ENCODE peak calls at places on chromosomes 11 and 22, in nine cellular contexts. O, S, C, A, I, E, P, H and Y are unnamed samples.

GRCh38 chr22:21759133-21759532 is 23.5 kb upstream of the YPEL1 start:
- DNase-seq in S (no peak), P (no peak), A (no peak), H (no peak), I (no peak), C (no peak), O (no peak), E (no peak), Y (no peak)

GRCh38 chr22:30636226-30637077 is 871 bp downstream of the SLC35E4 start:
- DNase-seq in P (peak; percentile 60), A (peak; percentile 70), C (no peak), S (peak; percentile 31), O (no peak), H (peak; percentile 47), E (peak; percentile 76), I (peak; percentile 46), Y (no peak)

GRCh38 chr11:113242767-113243397 is 71.5 kb upstream of the TTC12 start:
- DNase-seq in A (no peak), H (peak; percentile 39), O (no peak), E (no peak), P (no peak), S (peak; percentile 26), C (no peak), I (no peak), Y (no peak)

GRCh38 chr11:71476926-71477636 is 24.1 kb downstream of the NADSYN1 start:
- DNase-seq in I (no peak), H (no peak), C (no peak), P (no peak), S (no peak), O (no peak), A (no peak), E (no peak), Y (no peak)

GRCh38 chr11:86800076-86800955 is at the start of gene PRSS23:
- DNase-seq in A (peak; percentile 77), E (peak; percentile 63), S (peak; percentile 73), C (no peak), P (peak; percentile 88), I (peak; percentile 77), H (peak; percentile 57), O (peak; percentile 70), Y (no peak)

GRCh38 chr11:73883856-73884255 is 7.1 kb downstream of the PAAF1 start:
- DNase-seq in I (no peak), H (no peak), O (no peak), E (no peak), C (no peak), S (no peak), P (no peak), A (no peak), Y (no peak)

GRCh38 chr11:125138966-125139365 is 25.6 kb upstream of the PKNOX2 start:
- DNase-seq in O (no peak), C (no peak), P (no peak), A (no peak), S (no peak), I (no peak), E (no peak), H (no peak), Y (no peak)

GRCh38 chr11:71202966-71203365 is 49.4 kb downstream of the SHANK2 start:
- DNase-seq in E (no peak), C (no peak), I (no peak), O (no peak), P (no peak), H (no peak), A (no peak), S (no peak), Y (no peak)

GRCh38 chr11:68367252-68367651 is 54.9 kb downstream of the LRP5 start:
- DNase-seq in E (no peak), C (no peak), H (no peak), A (no peak), I (no peak), S (no peak), O (no peak), P (no peak), Y (no peak)

GRCh38 chr11:97622795-97623194 is 1233.0 kb downstream of the JRKL start:
- DNase-seq in E (no peak), H (peak; percentile 6), I (no peak), C (no peak), P (no peak), S (no peak), O (no peak), A (no peak), Y (no peak)

DNA sequence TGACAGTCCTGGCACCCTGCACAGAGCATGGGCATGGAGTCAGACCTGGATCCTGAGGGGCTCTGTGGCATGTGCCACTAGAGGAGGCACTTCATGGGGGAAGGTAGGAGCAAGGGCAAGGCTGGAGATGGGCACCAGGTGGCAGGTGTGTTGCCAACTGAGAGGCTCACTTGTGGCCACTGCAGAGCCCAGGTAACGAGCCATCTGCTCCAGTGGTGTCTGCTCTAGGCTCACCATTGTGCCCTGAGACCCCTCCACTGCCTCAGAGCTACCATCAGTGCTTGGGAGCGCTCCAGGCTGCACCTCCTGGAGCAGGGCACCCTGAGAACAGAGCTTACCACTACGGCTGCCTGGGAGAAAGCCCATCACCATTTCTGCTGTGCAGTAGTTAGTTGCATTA is 1.3 kb upstream of the ZDHHC8 start:
- DNase-seq in S (no peak), P (no peak), H (no peak), A (no peak), O (no peak), I (no peak), C (no peak), E (no peak), Y (no peak)
- TF ChIP-seq CTCF in S (no peak), P (no peak), H (peak; percentile 5), A (no peak), O (no peak), I (no peak), C (no peak), E (no peak), Y (no peak)

GRCh38 chr11:110131386-110132123 is 38.4 kb downstream of the ZC3H12C start:
- DNase-seq in I (no peak), S (no peak), H (peak; percentile 75), A (no peak), E (no peak), P (no peak), O (no peak), C (no peak), Y (no peak)

GRCh38 chr11:110128161-110128560 is 35.0 kb downstream of the ZC3H12C start:
- DNase-seq in I (no peak), O (no peak), C (no peak), H (no peak), S (no peak), P (peak; percentile 36), E (no peak), A (no peak), Y (no peak)

GRCh38 chr11:110133182-110133581 is 40.0 kb downstream of the ZC3H12C start:
- DNase-seq in E (no peak), P (no peak), H (no peak), A (no peak), C (no peak), O (no peak), S (no peak), I (no peak), Y (no peak)

GRCh38 chr11:110134120-110134519 is 40.9 kb downstream of the ZC3H12C start:
- DNase-seq in P (no peak), E (no peak), S (no peak), O (no peak), I (no peak), A (no peak), C (no peak), H (no peak), Y (no peak)

GRCh38 chr11:110130642-110131238 is 37.5 kb downstream of the ZC3H12C start:
- DNase-seq in A (no peak), S (no peak), H (peak; percentile 88), C (no peak), P (peak; percentile 49), O (no peak), I (peak; percentile 27), E (no peak), Y (no peak)
- H3K4me3 ChIP-seq in A (no peak overlapping the region), S (no peak overlapping the region), H (no peak overlapping the region), C (no peak overlapping the region), P (no peak overlapping the region), O (no peak overlapping the region), I (no peak overlapping the region), E (no peak overlapping the region), Y (no peak overlapping the region)

GRCh38 chr11:105443623-105444022 is 166.2 kb upstream of the GRIA4 start:
- DNase-seq in C (no peak), P (no peak), S (no peak), I (no peak), A (no peak), O (no peak), E (no peak), H (no peak), Y (no peak)
- H3K9me3 ChIP-seq in C (peaks cover 7% of the 10 kb centered on the region), P (no peaks in the 10 kb centered on the region), S (no peaks in the 10 kb centered on the region), I (no peaks in the 10 kb centered on the region), A (peaks cover 6% of the 10 kb centered on the region), O (no peaks in the 10 kb centered on the region), E (no peaks in the 10 kb centered on the region), H (no peaks in the 10 kb centered on the region), Y (no peaks in the 10 kb centered on the region)

GRCh38 chr11:119389611-119390254 is 8.2 kb upstream of the USP2 start:
- DNase-seq in I (no peak), P (no peak), O (peak; percentile 40), S (no peak), H (no peak), A (no peak), C (no peak), E (no peak), Y (no peak)
- TF ChIP-seq CTCF in I (no peak), P (peak; percentile 33), O (no peak), S (no peak), H (peak; percentile 38), A (no peak), C (no peak), E (no peak), Y (no peak)

GRCh38 chr11:59729884-59730283 is 16.2 kb upstream of the OR10V1 start:
- DNase-seq in I (no peak), H (no peak), E (no peak), A (no peak), P (no peak), O (no peak), S (no peak), C (no peak), Y (no peak)

DNA sequence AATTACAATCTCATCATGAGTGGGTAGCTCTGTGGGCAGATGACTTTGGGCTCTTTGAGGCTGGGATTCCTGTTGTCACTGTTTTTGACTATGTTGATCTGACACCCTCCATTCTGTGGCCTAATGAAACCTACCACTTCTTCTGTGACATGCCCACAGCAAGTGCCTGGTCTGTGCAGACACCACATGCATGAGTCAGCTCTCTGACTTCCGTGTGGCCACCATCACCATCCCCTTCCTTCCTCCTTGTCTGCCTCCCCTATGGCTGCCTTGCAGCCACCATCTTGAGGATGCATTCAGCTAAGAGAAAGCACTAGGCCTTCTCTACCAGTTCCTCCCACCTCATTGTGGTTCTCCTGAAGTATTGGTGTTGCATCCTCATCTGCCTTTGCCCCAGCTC is 15.3 kb upstream of the OR10V1 start:
- DNase-seq in S (no peak), I (no peak), A (no peak), C (no peak), O (no peak), E (no peak), H (no peak), P (no peak), Y (no peak)
- H3K4me3 ChIP-seq in S (no peak overlapping the region), I (no peak overlapping the region), A (no peak overlapping the region), C (no peak overlapping the region), O (no peak overlapping the region), E (no peak overlapping the region), H (no peak overlapping the region), P (no peak overlapping the region), Y (no peak overlapping the region)